ENCODE peak calls at places on chromosome 17, in nine cellular contexts. Z is iPS DF 6.9, N is neural progenitor cell, P is heart right ventricle, X is MM.1S, E is sigmoid colon, G is spleen, D is cardiac muscle cell, B is Panc1. I is an unnamed sample.

GRCh38 chr17:35809855-35810461 is 674 bp downstream of the TAF15 start:
- DNase-seq in X (peak; percentile 15), D (no peak), G (no peak), E (no peak), Z (no peak), P (no peak), B (no peak), N (no peak), I (no peak)

GRCh38 chr17:11996722-11997146 is 541 bp downstream of the ZNF18 start:
- DNase-seq in B (no peak), Z (no peak), E (no peak), P (peak; percentile 40), N (no peak), D (peak; percentile 53), G (no peak), X (peak; percentile 76), I (peak; percentile 58)

GRCh38 chr17:19424934-19425868 is 14.2 kb downstream of the RNF112 start:
- DNase-seq in X (no peak), E (no peak), B (no peak), Z (no peak), P (no peak), G (no peak), D (no peak), N (no peak), I (peak; percentile 68)

GRCh38 chr17:81707725-81708646 is 4.1 kb upstream of the SLC25A10 start:
- DNase-seq in N (no peak), X (no peak), P (no peak), B (no peak), E (no peak), G (peak; percentile 75), D (no peak), Z (no peak), I (no peak)

GRCh38 chr17:80872011-80872929 is 119.4 kb upstream of the CHMP6 start:
- DNase-seq in G (peak; percentile 39), E (peak; percentile 50), D (peak; percentile 74), X (no peak), B (no peak), Z (no peak), P (peak; percentile 55), N (no peak), I (no peak)

GRCh38 chr17:75652341-75652740 is 14.6 kb downstream of the RECQL5 start:
- DNase-seq in P (no peak), B (no peak), X (no peak), D (no peak), E (peak; percentile 39), Z (no peak), N (no peak), G (no peak), I (no peak)

GRCh38 chr17:77214743-77215142 is 74.0 kb downstream of the SEC14L1 start:
- DNase-seq in G (no peak), X (no peak), B (no peak), D (peak; percentile 73), N (peak; percentile 70), E (peak; percentile 51), P (peak; percentile 54), Z (peak; percentile 33), I (peak; percentile 64)

GRCh38 chr17:57999496-58000017 is 7.5 kb downstream of the SRSF1 start:
- DNase-seq in G (no peak), N (peak; percentile 78), D (peak; percentile 75), Z (no peak), X (peak; percentile 67), B (peak; percentile 55), P (no peak), E (no peak), I (peak; percentile 77)

GRCh38 chr17:61279476-61280145 is 120.0 kb upstream of the TBX2 start:
- DNase-seq in X (peak; percentile 14), B (no peak), D (no peak), E (no peak), Z (no peak), G (no peak), P (peak; percentile 27), N (no peak), I (no peak)

GRCh38 chr17:33948299-33948698 is 306.8 kb upstream of the CCL2 start:
- DNase-seq in P (no peak), X (no peak), G (no peak), B (no peak), N (no peak), D (no peak), Z (no peak), E (no peak), I (no peak)

GRCh38 chr17:63406689-63407330 is 39.3 kb downstream of the CYB561 start:
- DNase-seq in E (peak; percentile 85), Z (peak; percentile 88), D (peak; percentile 87), B (peak; percentile 64), N (peak; percentile 92), P (peak; percentile 85), X (peak; percentile 88), G (no peak), I (peak; percentile 91)

GRCh38 chr17:45129940-45130639 is 2.2 kb downstream of the PLCD3 start:
- DNase-seq in E (peak; percentile 63), N (no peak), D (peak; percentile 30), G (no peak), P (no peak), B (no peak), Z (no peak), X (no peak), I (peak; percentile 26)
- H3K27ac ChIP-seq in E (peak overlapping the region; percentile 97), N (no peak overlapping the region), D (no peak overlapping the region), G (no peak overlapping the region), P (peak overlapping the region; percentile 89), B (peak overlapping the region; percentile 83), Z (no peak overlapping the region), X (no peak overlapping the region), I (no peak overlapping the region)

DNA sequence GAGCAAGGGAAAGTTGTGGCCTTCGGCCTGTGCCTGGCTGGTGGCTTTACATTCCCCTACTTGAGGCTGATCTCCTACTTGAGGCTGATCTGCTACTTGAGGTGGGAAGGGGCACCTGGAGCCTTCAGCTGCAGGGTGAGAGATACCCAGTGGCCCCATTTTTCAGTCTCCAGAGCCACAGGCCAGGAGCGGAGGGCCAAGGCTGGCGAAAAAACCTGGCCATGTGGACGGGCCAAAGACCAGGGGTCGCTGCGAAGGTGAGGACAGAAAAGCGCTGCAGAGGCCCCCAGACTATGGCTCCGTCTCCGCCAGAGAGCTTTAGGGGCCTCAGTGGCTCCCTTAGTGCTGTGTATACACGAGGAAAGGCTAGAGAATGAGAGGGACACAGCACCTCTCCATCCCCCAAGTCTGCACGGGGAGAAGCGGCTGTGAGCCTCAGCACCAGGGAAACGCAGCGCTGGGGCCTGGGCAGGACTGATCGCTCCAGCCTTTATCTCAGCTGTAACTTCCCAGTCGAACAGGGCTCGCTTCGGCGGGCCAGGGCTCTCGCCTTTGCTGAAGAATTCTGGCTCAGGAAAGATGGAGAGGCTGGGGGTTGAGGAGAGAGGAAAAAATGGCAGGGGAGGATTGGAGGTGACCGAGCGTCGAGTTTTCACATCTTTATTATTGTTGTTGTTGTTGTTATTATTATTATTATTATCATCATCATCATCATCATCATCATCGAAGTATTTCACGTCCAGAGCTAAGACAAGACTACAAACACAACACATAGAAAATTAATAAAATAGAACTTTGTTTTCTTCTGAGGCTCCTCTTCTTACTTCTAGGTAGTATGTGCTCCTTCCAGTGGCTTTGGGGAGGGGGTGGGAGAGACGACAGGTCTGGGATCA is 1.8 kb upstream of the HOXB5 start:
- DNase-seq in B (no peak), D (no peak), E (no peak), X (no peak), P (no peak), G (no peak), N (no peak), Z (no peak), I (no peak)
- H3K36me3 ChIP-seq in B (no peaks in the 10 kb centered on the region), D (no peaks in the 10 kb centered on the region), E (no peaks in the 10 kb centered on the region), X (no peaks in the 10 kb centered on the region), P (no peaks in the 10 kb centered on the region), G (no peaks in the 10 kb centered on the region), N (no peaks in the 10 kb centered on the region), Z (no peaks in the 10 kb centered on the region), I (no peaks in the 10 kb centered on the region)

GRCh38 chr17:37742114-37742761 is 2.6 kb downstream of the HNF1B start:
- DNase-seq in B (no peak), G (no peak), P (no peak), X (no peak), D (peak; percentile 46), N (peak; percentile 75), Z (no peak), E (no peak), I (peak; percentile 36)
- H3K27ac ChIP-seq in B (no peak overlapping the region), G (no peak overlapping the region), P (no peak overlapping the region), X (no peak overlapping the region), D (no peak overlapping the region), N (no peak overlapping the region), Z (no peak overlapping the region), E (no peak overlapping the region), I (peak overlapping the region; percentile 90)

DNA sequence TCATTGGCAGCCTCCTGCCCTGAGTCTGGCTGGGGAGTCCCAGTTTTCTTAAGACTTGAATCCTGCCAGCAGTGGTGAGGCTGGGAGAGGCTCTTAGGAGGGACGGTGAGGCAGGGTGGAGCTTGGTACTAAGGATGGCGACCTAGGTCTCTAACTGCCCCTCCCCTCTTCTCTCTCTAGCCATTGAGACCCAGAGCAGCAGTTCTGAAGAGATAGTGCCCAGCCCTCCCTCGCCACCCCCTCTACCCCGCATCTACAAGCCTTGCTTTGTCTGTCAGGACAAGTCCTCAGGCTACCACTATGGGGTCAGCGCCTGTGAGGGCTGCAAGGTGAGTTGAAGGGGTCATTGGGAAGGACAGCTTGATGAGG is 16.4 kb downstream of the GJD3 start:
- DNase-seq in P (peak; percentile 8), E (no peak), G (peak; percentile 73), B (no peak), Z (no peak), D (no peak), N (no peak), X (no peak), I (no peak)
- H3K36me3 ChIP-seq in P (peaks cover 45% of the 10 kb centered on the region), E (peaks cover 8% of the 10 kb centered on the region), G (no peaks in the 10 kb centered on the region), B (peaks cover 5% of the 10 kb centered on the region), Z (peaks cover 3% of the 10 kb centered on the region), D (peaks cover 10% of the 10 kb centered on the region), N (no peaks in the 10 kb centered on the region), X (peaks cover 7% of the 10 kb centered on the region), I (peaks cover 3% of the 10 kb centered on the region)